ENCODE peak calls at places on chromosome 12, in four cellular contexts. Y, N, R and A are unnamed samples.

GRCh38 chr12:67331828-67332227 is 62.7 kb downstream of the CAND1 start:
- DNase-seq in Y (no peak), N (no peak), R (no peak), A (no peak)

GRCh38 chr12:121814429-121815119 is 10.8 kb downstream of the SETD1B start:
- DNase-seq in Y (no peak), N (no peak), R (no peak), A (no peak)

GRCh38 chr12:2941524-2941923 is 17.7 kb upstream of the TEAD4 start:
- DNase-seq in Y (no peak), N (no peak), R (no peak), A (no peak)

GRCh38 chr12:130249376-130249775 is 87.1 kb downstream of the FZD10 start:
- DNase-seq in Y (no peak), N (no peak), R (no peak), A (no peak)

GRCh38 chr12:89062996-89063395 is 289.3 kb downstream of the DUSP6 start:
- DNase-seq in Y (no peak), N (no peak), R (no peak), A (no peak)

GRCh38 chr12:59649203-59649602 is 53.4 kb downstream of the SLC16A7 start:
- DNase-seq in Y (peak), N (peak), R (no peak), A (no peak)

GRCh38 chr12:30624009-30624408 is 71.7 kb downstream of the IPO8 start:
- DNase-seq in Y (no peak), N (no peak), R (no peak), A (no peak)

GRCh38 chr12:130347588-130347987 is 9.9 kb downstream of the PIWIL1 start:
- DNase-seq in Y (no peak), N (no peak), R (no peak), A (no peak)

GRCh38 chr12:77388611-77389265 is 323.4 kb upstream of the E2F7 start:
- DNase-seq in Y (peak), N (peak), R (no peak), A (peak)

GRCh38 chr12:102562836-102563425 is 82.6 kb upstream of the IGF1 start:
- DNase-seq in Y (no peak), N (peak), R (no peak), A (no peak)

GRCh38 chr12:94721173-94721572 is 70.8 kb upstream of the TMCC3 start:
- DNase-seq in Y (no peak), N (no peak), R (no peak), A (no peak)

GRCh38 chr12:124523071-124523470 is 44.3 kb downstream of the NCOR2 start:
- DNase-seq in Y (peak), N (peak), R (no peak), A (no peak)

GRCh38 chr12:128976120-128976519 is 122.8 kb downstream of the GLT1D1 start:
- DNase-seq in Y (no peak), N (no peak), R (no peak), A (no peak)

GRCh38 chr12:52519826-52520662 is at the start of gene KRT5:
- DNase-seq in Y (no peak), N (no peak), R (no peak), A (no peak)

GRCh38 chr12:57781241-57781640 is 1.3 kb upstream of the TSFM start:
- DNase-seq in Y (no peak), N (no peak), R (no peak), A (no peak)

GRCh38 chr12:54935235-54935951 is 49.2 kb downstream of the TESPA1 start:
- DNase-seq in Y (peak), N (peak), R (peak), A (peak)

GRCh38 chr12:45591635-45592034 is 137.9 kb upstream of the ARID2 start:
- DNase-seq in Y (no peak), N (no peak), R (no peak), A (no peak)

GRCh38 chr12:56143870-56144269 is 8.5 kb upstream of the MYL6B start:
- DNase-seq in Y (no peak), N (no peak), R (no peak), A (no peak)

GRCh38 chr12:91984571-91984970 is 161.1 kb downstream of the BTG1 start:
- DNase-seq in Y (peak), N (peak), R (no peak), A (peak)

GRCh38 chr12:88896958-88897357 is 316.7 kb upstream of the KITLG start:
- DNase-seq in Y (peak), N (peak), R (no peak), A (no peak)

GRCh38 chr12:40566246-40566645 is 126.0 kb upstream of the CNTN1 start:
- DNase-seq in Y (no peak), N (no peak), R (no peak), A (no peak)

GRCh38 chr12:113903381-113903863 is 62.7 kb downstream of the RBM19 start:
- DNase-seq in Y (peak), N (peak), R (no peak), A (no peak)

GRCh38 chr12:76927170-76927784 is 48.5 kb upstream of the CSRP2 start:
- DNase-seq in Y (peak), N (peak), R (no peak), A (peak)

GRCh38 chr12:88895634-88896033 is 315.4 kb upstream of the KITLG start:
- DNase-seq in Y (no peak), N (no peak), R (no peak), A (no peak)

GRCh38 chr12:91109148-91109564 is 2.1 kb downstream of the LUM start:
- DNase-seq in Y (peak), N (peak), R (no peak), A (peak)

GRCh38 chr12:111907740-111908139 is 65.7 kb downstream of the MAPKAPK5 start:
- DNase-seq in Y (no peak), N (no peak), R (no peak), A (no peak)

GRCh38 chr12:40446385-40446784 is 221.6 kb downstream of the LRRK2 start:
- DNase-seq in Y (peak), N (peak), R (no peak), A (peak)

GRCh38 chr12:12481636-12482035 is 81.0 kb downstream of the DUSP16 start:
- DNase-seq in Y (no peak), N (no peak), R (peak), A (no peak)

GRCh38 chr12:57521475-57522018 is 1.1 kb upstream of the MBD6 start:
- DNase-seq in Y (peak), N (peak), R (no peak), A (peak)

GRCh38 chr12:52776435-52776834 is 710 bp downstream of the KRT76 start:
- DNase-seq in Y (no peak), N (no peak), R (no peak), A (no peak)

GRCh38 chr12:66302827-66303169 is 505 bp downstream of the HELB start:
- DNase-seq in Y (no peak), N (no peak), R (no peak), A (no peak)

GRCh38 chr12:66301944-66302826 is at the start of gene HELB:
- DNase-seq in Y (peak), N (peak), R (peak), A (peak)

GRCh38 chr12:66304296-66304915 is 2.1 kb downstream of the HELB start:
- DNase-seq in Y (no peak), N (no peak), R (no peak), A (no peak)
- H3K4me3 ChIP-seq in Y (no peak), N (no peak), R (peak), A (no peak)

GRCh38 chr12:122836027-122836921 is 1.0 kb downstream of the HIP1R start:
- DNase-seq in Y (peak), N (no peak), R (peak), A (no peak)

GRCh38 chr12:122838841-122839240 is 3.6 kb downstream of the HIP1R start:
- DNase-seq in Y (no peak), N (no peak), R (no peak), A (no peak)

GRCh38 chr12:122839907-122840554 is 4.8 kb downstream of the HIP1R start:
- DNase-seq in Y (peak), N (no peak), R (no peak), A (no peak)

GRCh38 chr12:122835693-122836026 is 403 bp downstream of the HIP1R start:
- DNase-seq in Y (no peak), N (no peak), R (peak), A (no peak)

GRCh38 chr12:122837306-122838265 is 2.3 kb downstream of the HIP1R start:
- DNase-seq in Y (no peak), N (no peak), R (no peak), A (no peak)
- H3K4me3 ChIP-seq in Y (no peak), N (no peak), R (no peak), A (no peak)

GRCh38 chr12:6883252-6883651 is 10.1 kb upstream of the SPSB2 start:
- DNase-seq in Y (no peak), N (no peak), R (no peak), A (no peak)

GRCh38 chr12:6887460-6887859 is 14.4 kb upstream of the SPSB2 start:
- DNase-seq in Y (no peak), N (no peak), R (no peak), A (no peak)

GRCh38 chr12:6884539-6884938 is 11.4 kb upstream of the SPSB2 start:
- DNase-seq in Y (no peak), N (no peak), R (no peak), A (no peak)

GRCh38 chr12:6888360-6888759 is 15.3 kb upstream of the SPSB2 start:
- DNase-seq in Y (no peak), N (no peak), R (no peak), A (no peak)

GRCh38 chr12:6883683-6884082 is 10.6 kb upstream of the SPSB2 start:
- DNase-seq in Y (no peak), N (no peak), R (no peak), A (no peak)
- H3K4me3 ChIP-seq in Y (no peak), N (no peak), R (no peak), A (no peak)

GRCh38 chr12:106135781-106136180 is 3.0 kb downstream of the NUAK1 start:
- DNase-seq in Y (peak), N (peak), R (no peak), A (no peak)
- H3K4me3 ChIP-seq in Y (peak), N (peak), R (no peak), A (peak)

DNA sequence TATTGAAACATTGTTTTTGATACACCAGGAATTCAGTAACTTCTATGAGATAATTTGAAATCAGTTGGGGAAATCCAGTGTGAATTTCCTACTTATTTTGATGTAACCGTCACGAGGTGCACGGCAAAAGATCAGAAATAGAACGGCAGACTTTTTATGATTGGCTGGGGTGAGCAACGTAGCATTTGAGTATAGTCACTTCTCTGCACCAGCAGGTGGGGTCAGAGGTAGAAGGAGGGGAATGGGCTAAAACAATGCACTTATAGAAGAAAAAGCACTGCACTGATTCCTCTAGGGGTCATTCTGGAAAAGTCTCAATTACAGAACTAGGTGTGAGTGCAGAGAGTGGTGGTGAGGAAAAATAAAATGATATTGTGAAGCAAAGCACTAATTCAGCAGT is 7.9 kb upstream of the SSPN start:
- DNase-seq in Y (peak), N (no peak), R (no peak), A (no peak)
- H3K4me3 ChIP-seq in Y (peak), N (no peak), R (no peak), A (no peak)

GRCh38 chr12:133190176-133190575 is 8.9 kb downstream of the ZNF268 start:
- DNase-seq in Y (no peak), N (no peak), R (no peak), A (no peak)
- H3K4me3 ChIP-seq in Y (no peak), N (no peak), R (no peak), A (no peak)

DNA sequence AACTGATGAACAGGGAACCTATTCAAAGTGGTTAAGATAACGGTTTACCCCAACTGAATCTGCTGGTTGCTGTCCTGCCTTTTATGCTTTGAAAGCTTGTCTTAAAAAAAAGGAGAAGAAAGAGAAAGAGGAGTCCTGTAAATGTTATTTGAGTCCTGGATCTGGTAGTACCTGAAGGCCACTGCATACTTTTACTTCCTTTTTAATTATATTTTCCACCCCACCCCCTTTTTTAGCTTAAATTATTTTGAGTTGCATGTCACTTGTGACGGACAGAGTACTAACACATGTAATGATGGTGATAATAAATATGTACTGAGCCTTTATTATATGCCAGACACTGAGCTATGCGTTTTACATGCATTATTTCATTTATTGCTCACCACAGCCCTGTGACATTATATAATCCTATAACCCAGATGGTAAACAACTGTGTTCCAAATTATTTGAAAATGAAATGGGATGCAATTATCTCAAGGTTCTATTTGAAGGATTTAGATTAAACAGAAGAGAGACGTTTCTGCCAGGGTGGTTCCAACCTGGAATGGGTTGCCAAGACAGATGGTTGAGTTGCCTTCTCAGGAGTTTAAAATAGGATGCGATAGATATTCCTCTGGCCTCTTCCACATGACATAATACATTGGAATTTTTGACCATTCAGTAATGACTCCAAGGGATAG is 2.7 kb upstream of the AMIGO2 start:
- DNase-seq in Y (no peak), N (no peak), R (no peak), A (no peak)
- H3K4me3 ChIP-seq in Y (no peak), N (no peak), R (no peak), A (no peak)